ENCODE peak calls at places on chromosomes 7 and 10, in four cellular contexts. H is HCT116, T is SK-N-SH, E is H1. A is an unnamed sample.

GRCh38 chr10:44330431-44330830 is 54.5 kb downstream of the CXCL12 start:
- DNase-seq in H (no peak), E (no peak), T (no peak), A (no peak)

GRCh38 chr7:47905071-47905920 is 43.0 kb downstream of the PKD1L1 start:
- DNase-seq in E (no peak), T (no peak), H (no peak), A (no peak)

GRCh38 chr7:22445140-22445722 is 54.8 kb downstream of the STEAP1B start:
- DNase-seq in E (no peak), H (no peak), T (no peak), A (no peak)

GRCh38 chr10:10782603-10783002 is 235.1 kb upstream of the CELF2 start:
- DNase-seq in E (no peak), T (no peak), H (no peak), A (no peak)

GRCh38 chr7:92831716-92832622 is 4.4 kb downstream of the CDK6 start:
- DNase-seq in E (no peak), T (peak), H (no peak), A (no peak)

GRCh38 chr7:135971366-135971725 is 5.8 kb downstream of the MTPN start:
- DNase-seq in T (no peak), H (no peak), E (no peak), A (no peak)

GRCh38 chr7:96144260-96144526 is 177.7 kb downstream of the SLC25A13 start:
- DNase-seq in H (no peak), T (no peak), E (no peak), A (no peak)

GRCh38 chr10:5891009-5891408 is 966 bp downstream of the FBH1 start:
- DNase-seq in H (no peak), E (no peak), T (no peak), A (no peak)

GRCh38 chr7:117193564-117193963 is 129.3 kb downstream of the WNT2 start:
- DNase-seq in T (no peak), E (no peak), H (no peak), A (no peak)

GRCh38 chr10:129742742-129743550 is 221.1 kb downstream of the EBF3 start:
- DNase-seq in E (no peak), T (no peak), H (no peak), A (no peak)

GRCh38 chr7:98366562-98366938 is 34.3 kb downstream of the BAIAP2L1 start:
- DNase-seq in T (no peak), E (no peak), H (no peak), A (no peak)

GRCh38 chr7:132450188-132450587 is 126.1 kb downstream of the PLXNA4 start:
- DNase-seq in H (no peak), E (no peak), T (no peak), A (no peak)

GRCh38 chr10:31319602-31320178 is 674 bp downstream of the ZEB1 start:
- DNase-seq in H (no peak), T (peak), E (no peak), A (no peak)

DNA sequence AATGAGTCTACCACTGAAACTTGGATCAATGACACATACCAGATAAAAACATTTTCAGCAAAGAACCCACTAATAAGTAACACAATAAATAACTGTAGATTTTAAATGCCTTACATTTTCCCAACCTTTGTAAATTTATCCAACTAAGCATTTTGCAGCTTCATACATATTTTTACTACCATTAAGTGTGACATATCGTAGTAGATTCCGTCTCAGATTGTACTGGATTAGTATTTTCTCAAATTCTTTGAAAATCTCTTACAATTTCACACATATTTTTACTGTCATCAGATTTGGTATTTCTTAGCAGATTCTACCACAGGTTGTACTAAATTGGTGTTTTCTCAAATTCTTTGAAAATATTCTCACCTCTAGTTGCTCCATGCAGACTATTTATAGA is 26.0 kb downstream of the CCDC71L start:
- DNase-seq in H (no peak), E (no peak), T (no peak), A (no peak)
- TF ChIP-seq JUND in H (no peak), E (no peak), T (no peak), A (no peak)

GRCh38 chr7:70703785-70704184 is 428.2 kb upstream of the GALNT17 start:
- DNase-seq in E (no peak), T (no peak), H (no peak), A (no peak)

GRCh38 chr7:70706698-70707097 is 425.2 kb upstream of the GALNT17 start:
- DNase-seq in E (no peak), T (no peak), H (no peak), A (no peak)

GRCh38 chr7:70707823-70708243 is 424.1 kb upstream of the GALNT17 start:
- DNase-seq in T (no peak), H (no peak), E (no peak), A (no peak)

GRCh38 chr7:70706204-70706603 is 425.7 kb upstream of the GALNT17 start:
- DNase-seq in T (peak), H (no peak), E (no peak), A (no peak)

DNA sequence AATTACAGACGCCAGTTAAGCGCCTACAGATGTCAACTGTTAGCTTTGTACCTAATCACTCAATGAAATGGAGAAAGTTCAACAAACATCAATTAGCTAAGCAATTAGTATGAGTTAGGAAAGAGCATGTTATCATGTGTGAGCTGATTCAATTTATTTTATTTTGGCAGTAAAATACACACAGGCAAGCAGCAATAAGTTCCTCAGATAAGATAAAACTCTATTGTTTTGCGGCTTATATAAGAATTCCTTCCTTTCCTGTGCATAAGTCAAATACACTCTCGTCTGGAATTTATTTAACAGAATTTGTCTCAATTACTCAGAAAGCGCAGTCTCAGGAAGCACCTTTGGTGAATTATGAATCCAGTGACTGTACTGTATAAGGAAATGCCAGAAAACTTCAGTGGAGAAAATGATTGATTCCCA is 427.0 kb upstream of the GALNT17 start:
- DNase-seq in T (no peak), E (no peak), H (no peak), A (no peak)
- TF ChIP-seq JUND in T (peak), E (no peak), H (no peak), A (no peak)

GRCh38 chr7:35260254-35260653 is 6.4 kb upstream of the TBX20 start:
- DNase-seq in E (no peak), H (no peak), T (no peak), A (no peak)

GRCh38 chr7:35261041-35261440 is 7.1 kb upstream of the TBX20 start:
- DNase-seq in H (no peak), E (no peak), T (no peak), A (no peak)

GRCh38 chr7:35261476-35262285 is 7.8 kb upstream of the TBX20 start:
- DNase-seq in H (no peak), T (no peak), E (no peak), A (no peak)

GRCh38 chr7:35259555-35259954 is 5.7 kb upstream of the TBX20 start:
- DNase-seq in H (no peak), T (no peak), E (no peak), A (no peak)

GRCh38 chr7:35263396-35263795 is 9.5 kb upstream of the TBX20 start:
- DNase-seq in T (peak), H (no peak), E (no peak), A (no peak)
- TF ChIP-seq JUND in T (no peak), H (no peak), E (no peak), A (no peak)

DNA sequence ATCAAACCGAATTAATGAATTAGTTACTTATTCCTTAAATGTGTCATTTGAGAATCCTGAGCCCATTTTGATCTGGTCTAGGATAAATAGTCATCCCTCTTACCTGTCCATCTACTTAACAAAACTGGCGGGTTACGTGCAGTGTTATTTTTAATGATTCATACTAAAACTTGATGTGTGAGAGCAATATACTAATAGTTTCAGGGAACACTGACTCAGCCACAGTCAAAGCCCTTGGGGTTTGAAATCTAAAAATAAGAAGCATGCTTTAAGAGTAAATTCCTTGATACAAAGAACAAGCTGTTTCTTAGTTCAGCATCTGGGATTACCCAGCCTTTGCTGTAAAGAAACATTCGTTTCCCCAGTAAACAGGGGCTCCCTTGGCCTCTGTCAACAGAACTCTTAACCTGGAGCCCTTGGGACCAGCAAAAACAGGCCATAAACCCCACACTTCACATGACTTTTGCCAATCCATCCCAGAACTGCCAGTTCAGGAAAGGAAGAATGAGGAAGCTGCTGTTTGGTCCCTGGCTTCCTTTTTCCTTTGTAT is 370.6 kb upstream of the IGFBP3 start:
- DNase-seq in T (no peak), E (no peak), H (no peak), A (no peak)
- TF ChIP-seq JUND in T (no peak), E (no peak), H (no peak), A (no peak)

GRCh38 chr7:99752354-99752753 is 17.4 kb upstream of the CYP3A7 start:
- DNase-seq in H (no peak), E (no peak), T (no peak), A (no peak)

GRCh38 chr7:99755085-99755484 is 20.1 kb upstream of the CYP3A7 start:
- DNase-seq in H (no peak), E (no peak), T (no peak), A (no peak)
- TF ChIP-seq JUND in H (no peak), E (no peak), T (no peak), A (no peak)

GRCh38 chr10:116613486-116613885 is 7.3 kb upstream of the PNLIPRP2 start:
- DNase-seq in E (no peak), T (no peak), H (no peak), A (no peak)
- TF ChIP-seq JUND in E (no peak), T (no peak), H (no peak), A (no peak)

A was measured in T47D.